ENCODE peak calls at places on chromosomes 6 and 20, in seven cellular contexts. One of them, this sample, is unnamed.

GRCh38 chr20:25274891-25275812 is 27.3 kb downstream of the PYGB start:
- DNase-seq in heart right ventricle: peak; percentile 54
- DNase-seq in A549: no peak
- DNase-seq in cardiac fibroblast: no peak
- DNase-seq in stomach: peak; percentile 24
- DNase-seq in Panc1: no peak
- DNase-seq in keratinocyte: no peak
- DNase-seq in this sample: no peak

GRCh38 chr6:81962198-81962597 is 209.7 kb upstream of the TENT5A start:
- DNase-seq in stomach: no peak
- DNase-seq in heart right ventricle: no peak
- DNase-seq in Panc1: no peak
- DNase-seq in cardiac fibroblast: peak; percentile 34
- DNase-seq in keratinocyte: no peak
- DNase-seq in A549: no peak
- DNase-seq in this sample: no peak

GRCh38 chr20:48038703-48039102 is 253.4 kb upstream of the SULF2 start:
- DNase-seq in stomach: no peak
- DNase-seq in keratinocyte: no peak
- DNase-seq in cardiac fibroblast: no peak
- DNase-seq in A549: no peak
- DNase-seq in Panc1: no peak
- DNase-seq in heart right ventricle: no peak
- DNase-seq in this sample: no peak

GRCh38 chr6:101344885-101345284 is 48.6 kb upstream of the GRIK2 start:
- DNase-seq in cardiac fibroblast: no peak
- DNase-seq in heart right ventricle: no peak
- DNase-seq in keratinocyte: no peak
- DNase-seq in stomach: no peak
- DNase-seq in A549: no peak
- DNase-seq in Panc1: no peak
- DNase-seq in this sample: no peak

GRCh38 chr6:80769101-80769500 is 662.6 kb downstream of the BCKDHB start:
- DNase-seq in keratinocyte: no peak
- DNase-seq in cardiac fibroblast: peak; percentile 71
- DNase-seq in stomach: no peak
- DNase-seq in A549: no peak
- DNase-seq in Panc1: no peak
- DNase-seq in heart right ventricle: no peak
- DNase-seq in this sample: peak; percentile 63

GRCh38 chr20:46179811-46180326 is 61.8 kb downstream of the CD40 start:
- DNase-seq in A549: no peak
- DNase-seq in heart right ventricle: no peak
- DNase-seq in cardiac fibroblast: no peak
- DNase-seq in Panc1: no peak
- DNase-seq in stomach: no peak
- DNase-seq in keratinocyte: no peak
- DNase-seq in this sample: no peak

GRCh38 chr20:931401-931800 is 15.3 kb upstream of the ANGPT4 start:
- DNase-seq in A549: peak; percentile 42
- DNase-seq in stomach: no peak
- DNase-seq in Panc1: no peak
- DNase-seq in heart right ventricle: no peak
- DNase-seq in keratinocyte: no peak
- DNase-seq in cardiac fibroblast: peak; percentile 11
- DNase-seq in this sample: no peak

GRCh38 chr20:49427751-49428518 is 54.5 kb downstream of the KCNB1 start:
- DNase-seq in stomach: no peak
- DNase-seq in Panc1: no peak
- DNase-seq in A549: no peak
- DNase-seq in cardiac fibroblast: no peak
- DNase-seq in heart right ventricle: peak; percentile 59
- DNase-seq in keratinocyte: no peak
- DNase-seq in this sample: no peak

GRCh38 chr6:116866281-116866871 is 10.7 kb upstream of the RFX6 start:
- DNase-seq in cardiac fibroblast: peak; percentile 10
- DNase-seq in heart right ventricle: no peak
- DNase-seq in Panc1: no peak
- DNase-seq in stomach: no peak
- DNase-seq in A549: no peak
- DNase-seq in keratinocyte: no peak
- DNase-seq in this sample: no peak

GRCh38 chr6:118739976-118740771 is 88.8 kb upstream of the CEP85L start:
- DNase-seq in cardiac fibroblast: peak; percentile 44
- DNase-seq in A549: peak; percentile 9
- DNase-seq in Panc1: no peak
- DNase-seq in stomach: no peak
- DNase-seq in heart right ventricle: no peak
- DNase-seq in keratinocyte: no peak
- DNase-seq in this sample: no peak

GRCh38 chr6:20847904-20848303 is 313.6 kb downstream of the CDKAL1 start:
- DNase-seq in Panc1: no peak
- DNase-seq in stomach: no peak
- DNase-seq in keratinocyte: no peak
- DNase-seq in heart right ventricle: no peak
- DNase-seq in A549: no peak
- DNase-seq in cardiac fibroblast: no peak
- DNase-seq in this sample: no peak

GRCh38 chr6:34243901-34244884 is 4.6 kb downstream of the SMIM29 start:
- DNase-seq in Panc1: no peak
- DNase-seq in keratinocyte: peak; percentile 72
- DNase-seq in heart right ventricle: peak; percentile 53
- DNase-seq in cardiac fibroblast: peak; percentile 96
- DNase-seq in A549: peak; percentile 91
- DNase-seq in stomach: peak; percentile 63
- DNase-seq in this sample: peak; percentile 84

GRCh38 chr20:34522969-34523871 is 7.0 kb downstream of the DYNLRB1 start:
- DNase-seq in Panc1: no peak
- DNase-seq in stomach: peak; percentile 49
- DNase-seq in A549: peak; percentile 82
- DNase-seq in cardiac fibroblast: peak; percentile 76
- DNase-seq in keratinocyte: no peak
- DNase-seq in heart right ventricle: no peak
- DNase-seq in this sample: peak; percentile 40

GRCh38 chr6:154509421-154510143 is 903 bp downstream of the CNKSR3 start:
- DNase-seq in heart right ventricle: no peak
- DNase-seq in A549: no peak
- DNase-seq in keratinocyte: no peak
- DNase-seq in stomach: peak; percentile 37
- DNase-seq in Panc1: no peak
- DNase-seq in cardiac fibroblast: peak; percentile 42
- DNase-seq in this sample: no peak

GRCh38 chr6:147642458-147642857 is 134.0 kb downstream of the SAMD5 start:
- DNase-seq in Panc1: no peak
- DNase-seq in heart right ventricle: no peak
- DNase-seq in keratinocyte: no peak
- DNase-seq in stomach: no peak
- DNase-seq in A549: no peak
- DNase-seq in cardiac fibroblast: peak; percentile 27
- DNase-seq in this sample: no peak

GRCh38 chr6:41700577-41701347 is 34.6 kb downstream of the TFEB start:
- DNase-seq in Panc1: no peak
- DNase-seq in keratinocyte: no peak
- DNase-seq in stomach: no peak
- DNase-seq in heart right ventricle: peak; percentile 43
- DNase-seq in cardiac fibroblast: no peak
- DNase-seq in A549: no peak
- DNase-seq in this sample: no peak
- TF ChIP-seq CTCF in Panc1: no peak
- TF ChIP-seq CTCF in keratinocyte: no peak
- TF ChIP-seq CTCF in stomach: no peak
- TF ChIP-seq CTCF in heart right ventricle: peak; percentile 16
- TF ChIP-seq CTCF in cardiac fibroblast: no peak
- TF ChIP-seq CTCF in A549: no peak
- TF ChIP-seq CTCF in this sample: no peak

GRCh38 chr6:164042212-164042611 is 627.7 kb downstream of the QKI start:
- DNase-seq in Panc1: no peak
- DNase-seq in cardiac fibroblast: no peak
- DNase-seq in A549: no peak
- DNase-seq in heart right ventricle: no peak
- DNase-seq in keratinocyte: no peak
- DNase-seq in stomach: no peak
- DNase-seq in this sample: no peak

GRCh38 chr6:164035912-164036485 is 621.5 kb downstream of the QKI start:
- DNase-seq in A549: no peak
- DNase-seq in cardiac fibroblast: no peak
- DNase-seq in stomach: no peak
- DNase-seq in heart right ventricle: no peak
- DNase-seq in keratinocyte: no peak
- DNase-seq in Panc1: no peak
- DNase-seq in this sample: no peak

GRCh38 chr6:164040994-164041393 is 626.5 kb downstream of the QKI start:
- DNase-seq in stomach: no peak
- DNase-seq in cardiac fibroblast: no peak
- DNase-seq in keratinocyte: no peak
- DNase-seq in Panc1: no peak
- DNase-seq in A549: no peak
- DNase-seq in heart right ventricle: no peak
- DNase-seq in this sample: no peak

GRCh38 chr6:164037165-164037564 is 622.6 kb downstream of the QKI start:
- DNase-seq in cardiac fibroblast: no peak
- DNase-seq in Panc1: no peak
- DNase-seq in heart right ventricle: no peak
- DNase-seq in keratinocyte: no peak
- DNase-seq in A549: no peak
- DNase-seq in stomach: no peak
- DNase-seq in this sample: no peak

GRCh38 chr6:164039954-164040375 is 625.4 kb downstream of the QKI start:
- DNase-seq in heart right ventricle: no peak
- DNase-seq in A549: no peak
- DNase-seq in stomach: peak; percentile 45
- DNase-seq in keratinocyte: no peak
- DNase-seq in Panc1: no peak
- DNase-seq in cardiac fibroblast: peak; percentile 59
- DNase-seq in this sample: no peak
- H3K4me3 ChIP-seq in heart right ventricle: no peak overlapping the region
- H3K4me3 ChIP-seq in A549: no peak overlapping the region
- H3K4me3 ChIP-seq in stomach: no peak overlapping the region
- H3K4me3 ChIP-seq in keratinocyte: no peak overlapping the region
- H3K4me3 ChIP-seq in Panc1: no peak overlapping the region
- H3K4me3 ChIP-seq in cardiac fibroblast: peak overlapping the region; percentile 26
- H3K4me3 ChIP-seq in this sample: no peak overlapping the region

GRCh38 chr6:157063935-157064322 is 259.4 kb downstream of the TMEM242 start:
- DNase-seq in cardiac fibroblast: no peak
- DNase-seq in stomach: no peak
- DNase-seq in heart right ventricle: no peak
- DNase-seq in A549: no peak
- DNase-seq in Panc1: no peak
- DNase-seq in keratinocyte: no peak
- DNase-seq in this sample: no peak

GRCh38 chr6:157063176-157063934 is 260.0 kb downstream of the TMEM242 start:
- DNase-seq in A549: no peak
- DNase-seq in heart right ventricle: no peak
- DNase-seq in Panc1: no peak
- DNase-seq in stomach: no peak
- DNase-seq in keratinocyte: no peak
- DNase-seq in cardiac fibroblast: no peak
- DNase-seq in this sample: no peak

GRCh38 chr6:157064502-157064901 is 258.8 kb downstream of the TMEM242 start:
- DNase-seq in heart right ventricle: no peak
- DNase-seq in cardiac fibroblast: no peak
- DNase-seq in stomach: no peak
- DNase-seq in A549: no peak
- DNase-seq in Panc1: no peak
- DNase-seq in keratinocyte: no peak
- DNase-seq in this sample: no peak

GRCh38 chr6:157066781-157067491 is 256.4 kb downstream of the TMEM242 start:
- DNase-seq in Panc1: no peak
- DNase-seq in keratinocyte: no peak
- DNase-seq in heart right ventricle: no peak
- DNase-seq in A549: no peak
- DNase-seq in cardiac fibroblast: no peak
- DNase-seq in stomach: no peak
- DNase-seq in this sample: no peak

DNA sequence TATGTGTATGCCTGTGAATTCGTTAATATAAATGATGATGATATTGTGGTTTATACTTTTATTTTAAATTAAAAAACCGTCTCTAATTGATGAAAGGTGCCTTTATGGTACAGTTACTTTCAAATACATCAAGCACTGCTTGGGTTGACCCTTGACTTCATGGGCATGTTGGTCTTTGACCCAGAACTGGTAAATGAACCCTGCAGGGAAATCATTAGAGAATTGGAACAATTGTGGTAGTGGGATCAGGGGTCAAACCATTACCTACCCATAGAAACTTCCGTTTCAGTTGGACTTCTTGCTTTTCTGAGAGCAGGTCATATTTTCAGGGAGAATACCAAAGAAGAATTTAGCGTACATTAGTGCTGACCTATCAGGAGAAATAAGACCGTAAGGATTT is 258.0 kb downstream of the TMEM242 start:
- DNase-seq in Panc1: no peak
- DNase-seq in cardiac fibroblast: no peak
- DNase-seq in keratinocyte: no peak
- DNase-seq in A549: no peak
- DNase-seq in heart right ventricle: no peak
- DNase-seq in stomach: no peak
- DNase-seq in this sample: no peak
- TF ChIP-seq CTCF in Panc1: no peak
- TF ChIP-seq CTCF in cardiac fibroblast: no peak
- TF ChIP-seq CTCF in keratinocyte: no peak
- TF ChIP-seq CTCF in A549: no peak
- TF ChIP-seq CTCF in heart right ventricle: no peak
- TF ChIP-seq CTCF in stomach: no peak
- TF ChIP-seq CTCF in this sample: no peak

GRCh38 chr6:124955108-124955851 is 7.0 kb upstream of the RNF217 start:
- DNase-seq in keratinocyte: no peak
- DNase-seq in heart right ventricle: no peak
- DNase-seq in cardiac fibroblast: no peak
- DNase-seq in A549: no peak
- DNase-seq in stomach: no peak
- DNase-seq in Panc1: no peak
- DNase-seq in this sample: no peak

GRCh38 chr6:124956018-124956417 is 6.2 kb upstream of the RNF217 start:
- DNase-seq in Panc1: no peak
- DNase-seq in keratinocyte: no peak
- DNase-seq in A549: no peak
- DNase-seq in stomach: no peak
- DNase-seq in heart right ventricle: no peak
- DNase-seq in cardiac fibroblast: no peak
- DNase-seq in this sample: no peak

GRCh38 chr6:124960757-124961467 is 1.3 kb upstream of the RNF217 start:
- DNase-seq in heart right ventricle: no peak
- DNase-seq in A549: no peak
- DNase-seq in Panc1: no peak
- DNase-seq in keratinocyte: no peak
- DNase-seq in cardiac fibroblast: peak; percentile 33
- DNase-seq in stomach: no peak
- DNase-seq in this sample: no peak

GRCh38 chr6:124958759-124959354 is 3.4 kb upstream of the RNF217 start:
- DNase-seq in A549: no peak
- DNase-seq in keratinocyte: no peak
- DNase-seq in Panc1: no peak
- DNase-seq in cardiac fibroblast: peak; percentile 83
- DNase-seq in stomach: no peak
- DNase-seq in heart right ventricle: no peak
- DNase-seq in this sample: peak; percentile 66

DNA sequence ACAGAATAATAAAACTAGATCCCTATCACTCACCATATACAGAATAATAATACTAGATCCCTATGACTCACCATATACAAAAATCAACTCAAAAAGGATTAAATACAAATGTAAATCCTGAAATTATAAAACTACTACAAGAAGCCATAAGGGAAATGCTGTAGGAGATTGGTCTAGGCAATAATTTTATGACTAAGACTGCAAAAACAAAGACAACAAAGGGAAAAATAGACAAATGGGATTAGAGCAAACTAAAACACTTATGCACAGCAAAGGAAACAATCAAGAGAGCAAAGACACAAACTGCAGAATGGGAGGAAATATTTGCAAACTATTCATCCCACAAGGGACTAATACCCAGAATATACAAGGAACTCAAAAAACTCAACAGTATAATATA is 4.1 kb upstream of the RNF217 start:
- DNase-seq in A549: no peak
- DNase-seq in stomach: no peak
- DNase-seq in heart right ventricle: no peak
- DNase-seq in keratinocyte: no peak
- DNase-seq in cardiac fibroblast: peak; percentile 30
- DNase-seq in Panc1: no peak
- DNase-seq in this sample: no peak
- H3K4me3 ChIP-seq in A549: no peak overlapping the region
- H3K4me3 ChIP-seq in stomach: no peak overlapping the region
- H3K4me3 ChIP-seq in heart right ventricle: no peak overlapping the region
- H3K4me3 ChIP-seq in keratinocyte: no peak overlapping the region
- H3K4me3 ChIP-seq in cardiac fibroblast: no peak overlapping the region
- H3K4me3 ChIP-seq in Panc1: no peak overlapping the region
- H3K4me3 ChIP-seq in this sample: no peak overlapping the region